ENCODE peak calls at places on chromosome 1, in nine cellular contexts. U is activated T-helper 1 cell treated with anti-CD3 and anti-CD28 coated beads, Interleukin-2, amount 50 U/mL, for 16 hours; G is chondrocyte; W is mammary epithelial cell; Z is amniotic stem cell; N is dorsolateral prefrontal cortex; K is mucosa of gallbladder; D is astrocyte of the hippocampus; R is NCI-H446. V is an unnamed sample.
A peak's percentile ranks its signal among the peaks of the same experiment; 100 is the strongest.

GRCh38 chr1:60866884-60867648 is 215.3 kb upstream of the NFIA start:
- DNase-seq in R (no peak), D (no peak), W (no peak), G (no peak), K (no peak), N (no peak), Z (no peak), U (no peak), V (peak; percentile 91)

GRCh38 chr1:244074559-244075171 is 23.6 kb downstream of the ZBTB18 start:
- DNase-seq in Z (no peak), G (no peak), W (no peak), D (no peak), R (no peak), N (no peak), U (peak; percentile 40), K (no peak), V (peak; percentile 44)

GRCh38 chr1:30058966-30059365 is 664.4 kb downstream of the MATN1 start:
- DNase-seq in R (no peak), N (no peak), U (no peak), D (peak; percentile 61), W (peak; percentile 89), K (no peak), Z (peak; percentile 87), G (no peak), V (peak; percentile 92)

GRCh38 chr1:60762176-60762575 is 320.2 kb upstream of the NFIA start:
- DNase-seq in K (no peak), U (no peak), W (peak; percentile 22), D (peak; percentile 51), N (no peak), Z (peak; percentile 17), R (no peak), G (no peak), V (peak; percentile 57)

GRCh38 chr1:114986286-114986685 is 43.3 kb upstream of the TSHB start:
- DNase-seq in N (no peak), W (peak; percentile 64), U (no peak), K (no peak), Z (no peak), G (no peak), R (no peak), D (no peak), V (no peak)

GRCh38 chr1:29105822-29106221 is 17.9 kb downstream of the TMEM200B start:
- DNase-seq in Z (no peak), W (no peak), N (no peak), G (no peak), U (no peak), K (no peak), R (no peak), D (no peak), V (peak; percentile 83)

GRCh38 chr1:36872858-36873257 is 161.5 kb downstream of the GRIK3 start:
- DNase-seq in D (no peak), R (no peak), U (no peak), W (no peak), Z (no peak), N (no peak), G (no peak), K (no peak), V (no peak)

GRCh38 chr1:203508463-203508862 is 14.5 kb downstream of the OPTC start:
- DNase-seq in R (no peak), D (peak; percentile 39), W (no peak), N (no peak), G (peak; percentile 59), U (no peak), K (no peak), Z (no peak), V (no peak)

GRCh38 chr1:5947071-5947821 is 45.0 kb downstream of the NPHP4 start:
- DNase-seq in R (no peak), Z (no peak), N (no peak), U (no peak), D (no peak), G (no peak), K (no peak), W (no peak), V (no peak)

GRCh38 chr1:185969028-185969427 is 234.8 kb downstream of the HMCN1 start:
- DNase-seq in D (no peak), Z (no peak), U (no peak), N (no peak), G (no peak), R (no peak), K (no peak), W (no peak), V (no peak)

GRCh38 chr1:154434346-154435075 is 29.4 kb downstream of the IL6R start:
- DNase-seq in Z (no peak), R (no peak), D (peak; percentile 60), N (peak; percentile 44), K (peak; percentile 73), G (no peak), U (no peak), W (no peak), V (no peak)

GRCh38 chr1:185156321-185156853 is 366 bp downstream of the TRMT1L start:
- DNase-seq in D (no peak), N (no peak), R (no peak), G (no peak), W (no peak), Z (no peak), K (no peak), U (no peak), V (no peak)

GRCh38 chr1:244349103-244349531 is 102.6 kb downstream of the ADSS2 start:
- DNase-seq in G (no peak), U (no peak), Z (peak; percentile 81), W (peak; percentile 33), R (no peak), K (no peak), N (no peak), D (peak; percentile 81), V (peak; percentile 46)

GRCh38 chr1:209751627-209752231 is 4.1 kb upstream of the TRAF3IP3 start:
- DNase-seq in G (no peak), R (no peak), Z (no peak), D (no peak), K (no peak), N (no peak), U (no peak), W (no peak), V (no peak)

GRCh38 chr1:175889044-175889443 is 145.6 kb upstream of the TNR start:
- DNase-seq in W (no peak), U (no peak), Z (no peak), R (no peak), K (no peak), D (no peak), G (no peak), N (peak; percentile 40), V (no peak)

GRCh38 chr1:203153051-203153988 is 22.3 kb downstream of the MYBPH start:
- DNase-seq in W (no peak), N (no peak), Z (no peak), U (no peak), G (no peak), K (no peak), R (no peak), D (peak; percentile 75), V (peak; percentile 57)

GRCh38 chr1:107862064-107862463 is 102.9 kb downstream of the VAV3 start:
- DNase-seq in K (no peak), Z (no peak), G (no peak), W (no peak), U (no peak), D (no peak), R (no peak), N (no peak), V (no peak)

GRCh38 chr1:12296623-12297022 is 66.8 kb downstream of the VPS13D start:
- DNase-seq in U (no peak), Z (no peak), K (no peak), N (no peak), G (no peak), R (no peak), D (peak; percentile 50), W (peak; percentile 71), V (peak; percentile 85)

GRCh38 chr1:111406325-111406768 is 21.2 kb downstream of the OVGP1 start:
- DNase-seq in R (no peak), G (no peak), W (peak; percentile 58), N (no peak), Z (no peak), U (no peak), K (peak; percentile 88), D (peak; percentile 45), V (peak; percentile 8)

GRCh38 chr1:79040424-79041089 is 34.0 kb upstream of the ADGRL4 start:
- DNase-seq in K (no peak), U (no peak), N (no peak), G (no peak), D (no peak), W (peak; percentile 8), R (no peak), Z (no peak), V (no peak)

GRCh38 chr1:92822907-92823306 is 8.9 kb upstream of the RPL5 start:
- DNase-seq in N (no peak), R (no peak), W (no peak), K (no peak), G (no peak), D (peak; percentile 71), Z (no peak), U (no peak), V (peak; percentile 31)

GRCh38 chr1:110130989-110131388 is 18.7 kb downstream of the UBL4B start:
- DNase-seq in U (no peak), G (no peak), Z (no peak), W (no peak), R (no peak), K (no peak), D (no peak), N (no peak), V (no peak)

GRCh38 chr1:156165083-156165482 is 11.7 kb downstream of the SEMA4A start:
- DNase-seq in U (no peak), N (no peak), D (no peak), Z (no peak), G (no peak), K (no peak), W (peak; percentile 64), R (no peak), V (no peak)

GRCh38 chr1:224880593-224881307 is 48.7 kb upstream of the DNAH14 start:
- DNase-seq in G (no peak), W (no peak), U (no peak), N (no peak), K (no peak), R (no peak), D (peak; percentile 39), Z (no peak), V (no peak)

GRCh38 chr1:190320952-190321351 is 156.7 kb downstream of the BRINP3 start:
- DNase-seq in D (peak; percentile 58), N (no peak), R (peak; percentile 59), K (no peak), W (peak; percentile 3), U (no peak), Z (peak; percentile 43), G (no peak), V (peak; percentile 28)

GRCh38 chr1:48066951-48067350 is 69.8 kb upstream of the TRABD2B start:
- DNase-seq in U (no peak), W (no peak), D (no peak), N (no peak), K (no peak), G (no peak), Z (no peak), R (no peak), V (peak; percentile 95)

GRCh38 chr1:206886831-206887230 is 10.4 kb upstream of the IL24 start:
- DNase-seq in N (no peak), U (no peak), K (no peak), Z (no peak), G (no peak), D (no peak), W (no peak), R (no peak), V (peak; percentile 63)

GRCh38 chr1:32811917-32812316 is 5.2 kb downstream of the YARS1 start:
- DNase-seq in Z (no peak), K (no peak), G (no peak), N (no peak), W (no peak), R (no peak), D (no peak), U (no peak), V (no peak)

GRCh38 chr1:113758631-113759340 is 500 bp downstream of the PHTF1 start:
- DNase-seq in R (peak; percentile 44), N (peak; percentile 28), W (peak; percentile 50), G (no peak), K (peak; percentile 49), U (peak; percentile 10), D (peak; percentile 80), Z (peak; percentile 13), V (peak; percentile 14)

GRCh38 chr1:13808729-13809131 is 108.7 kb downstream of the PRDM2 start:
- DNase-seq in R (peak; percentile 2), G (no peak), U (no peak), Z (no peak), D (peak; percentile 48), N (no peak), W (peak; percentile 9), K (no peak), V (no peak)

GRCh38 chr1:20446796-20447195 is 39.2 kb downstream of the CAMK2N1 start:
- DNase-seq in Z (no peak), G (no peak), N (peak; percentile 62), R (no peak), D (peak; percentile 13), W (peak; percentile 57), K (no peak), U (no peak), V (peak; percentile 49)

V was measured in renal cortical epithelial cell.